ENCODE peak calls at places on chromosomes 16 and 17, in six cellular contexts. R, D, I, X, Y and H are unnamed samples.
A peak's percentile ranks its signal among the peaks of the same experiment; 100 is the strongest.

GRCh38 chr17:50175035-50175788 is 9.4 kb downstream of the SGCA start:
- DNase-seq in R (peak; percentile 40), D (no peak), I (no peak), X (no peak), Y (no peak), H (no peak)

GRCh38 chr17:20944014-20944905 is 98.6 kb downstream of the USP22 start:
- DNase-seq in R (no peak), D (peak; percentile 62), I (no peak), X (peak; percentile 58), Y (no peak), H (no peak)

GRCh38 chr17:61205931-61206330 is 193.7 kb upstream of the TBX2 start:
- DNase-seq in R (peak; percentile 70), D (no peak), I (no peak), X (no peak), Y (no peak), H (no peak)

GRCh38 chr16:57600048-57600835 is 28.2 kb upstream of the ADGRG1 start:
- DNase-seq in R (no peak), D (peak; percentile 74), I (peak; percentile 45), X (peak; percentile 62), Y (no peak), H (no peak)

GRCh38 chr16:27844826-27845225 is 218.7 kb downstream of the GSG1L start:
- DNase-seq in R (no peak), D (no peak), I (no peak), X (no peak), Y (no peak), H (no peak)

GRCh38 chr16:2910441-2910840 is 1.3 kb upstream of the FLYWCH1 start:
- DNase-seq in R (peak; percentile 6), D (no peak), I (no peak), X (no peak), Y (no peak), H (no peak)

GRCh38 chr17:66302761-66303626 is 581 bp downstream of the PRKCA start:
- DNase-seq in R (peak; percentile 63), D (peak; percentile 67), I (peak; percentile 67), X (peak; percentile 51), Y (no peak), H (no peak)

GRCh38 chr16:89442588-89442987 is 47.8 kb downstream of the ANKRD11 start:
- DNase-seq in R (no peak), D (no peak), I (no peak), X (no peak), Y (no peak), H (no peak)

GRCh38 chr17:65332375-65332774 is 195.2 kb downstream of the RGS9 start:
- DNase-seq in R (peak; percentile 85), D (no peak), I (no peak), X (no peak), Y (peak; percentile 2), H (peak; percentile 26)

GRCh38 chr16:77468831-77469230 is 34.0 kb upstream of the ADAMTS18 start:
- DNase-seq in R (no peak), D (no peak), I (peak; percentile 4), X (no peak), Y (no peak), H (no peak)

GRCh38 chr17:74042744-74043486 is 160.6 kb upstream of the RPL38 start:
- DNase-seq in R (peak; percentile 85), D (no peak), I (no peak), X (no peak), Y (no peak), H (peak; percentile 56)

GRCh38 chr16:87951550-87952538 is 610 bp downstream of the BANP start:
- DNase-seq in R (peak; percentile 9), D (peak; percentile 61), I (no peak), X (no peak), Y (no peak), H (no peak)

GRCh38 chr16:17313085-17313611 is 157.6 kb downstream of the XYLT1 start:
- DNase-seq in R (peak; percentile 64), D (no peak), I (peak; percentile 9), X (no peak), Y (no peak), H (peak; percentile 46)

GRCh38 chr16:3814755-3815154 is 65.8 kb downstream of the CREBBP start:
- DNase-seq in R (no peak), D (no peak), I (no peak), X (no peak), Y (no peak), H (no peak)

DNA sequence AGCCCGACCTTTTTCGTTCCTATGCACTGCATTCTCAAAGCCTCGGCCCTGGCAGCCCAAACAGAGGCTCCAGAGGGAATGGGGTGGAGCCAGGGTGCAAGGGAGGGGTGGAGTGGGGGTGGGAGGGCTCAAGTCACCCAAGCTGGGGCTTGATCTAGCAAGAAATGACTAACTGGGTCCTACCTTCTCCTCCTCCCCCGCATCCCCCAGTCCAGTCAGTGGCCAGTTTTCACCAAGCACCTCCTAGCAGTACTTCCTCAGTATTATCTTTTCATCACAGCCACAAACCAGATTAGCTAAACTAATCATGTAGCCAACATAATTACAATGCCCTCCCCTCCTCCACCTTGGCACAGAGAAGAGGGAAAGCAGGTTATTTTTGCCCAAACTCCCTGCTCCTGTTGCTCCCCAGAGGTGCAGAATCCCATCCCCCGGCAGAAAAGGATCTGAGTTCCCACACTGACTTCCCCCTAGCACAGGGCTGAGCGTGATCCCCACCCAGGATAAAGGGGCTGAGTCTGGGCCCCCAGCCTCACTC is 2.2 kb downstream of the JUP start:
- DNase-seq in R (peak; percentile 84), D (no peak), I (peak; percentile 66), X (peak; percentile 58), Y (no peak), H (no peak)
- H3K4me3 ChIP-seq in R (peak overlapping the region; percentile 67), D (peak overlapping the region; percentile 84), I (peak overlapping the region; percentile 91), X (no peak overlapping the region), Y (peak overlapping the region; percentile 78), H (no peak overlapping the region)

GRCh38 chr17:30995347-30995746 is 24.5 kb downstream of the RNF135 start:
- DNase-seq in R (no peak), D (no peak), I (no peak), X (no peak), Y (no peak), H (no peak)

GRCh38 chr17:30997270-30997669 is 26.4 kb downstream of the RNF135 start:
- DNase-seq in R (no peak), D (no peak), I (no peak), X (no peak), Y (no peak), H (no peak)

GRCh38 chr17:30996481-30996880 is 25.6 kb downstream of the RNF135 start:
- DNase-seq in R (no peak), D (no peak), I (no peak), X (no peak), Y (no peak), H (no peak)

GRCh38 chr17:30990458-30990857 is 19.6 kb downstream of the RNF135 start:
- DNase-seq in R (no peak), D (no peak), I (no peak), X (no peak), Y (no peak), H (no peak)

GRCh38 chr17:30992551-30992950 is 21.7 kb downstream of the RNF135 start:
- DNase-seq in R (no peak), D (no peak), I (no peak), X (no peak), Y (no peak), H (no peak)
- TF ChIP-seq CTCF in R (no peak), D (no peak), I (no peak), X (no peak), Y (no peak), H (no peak)

DNA sequence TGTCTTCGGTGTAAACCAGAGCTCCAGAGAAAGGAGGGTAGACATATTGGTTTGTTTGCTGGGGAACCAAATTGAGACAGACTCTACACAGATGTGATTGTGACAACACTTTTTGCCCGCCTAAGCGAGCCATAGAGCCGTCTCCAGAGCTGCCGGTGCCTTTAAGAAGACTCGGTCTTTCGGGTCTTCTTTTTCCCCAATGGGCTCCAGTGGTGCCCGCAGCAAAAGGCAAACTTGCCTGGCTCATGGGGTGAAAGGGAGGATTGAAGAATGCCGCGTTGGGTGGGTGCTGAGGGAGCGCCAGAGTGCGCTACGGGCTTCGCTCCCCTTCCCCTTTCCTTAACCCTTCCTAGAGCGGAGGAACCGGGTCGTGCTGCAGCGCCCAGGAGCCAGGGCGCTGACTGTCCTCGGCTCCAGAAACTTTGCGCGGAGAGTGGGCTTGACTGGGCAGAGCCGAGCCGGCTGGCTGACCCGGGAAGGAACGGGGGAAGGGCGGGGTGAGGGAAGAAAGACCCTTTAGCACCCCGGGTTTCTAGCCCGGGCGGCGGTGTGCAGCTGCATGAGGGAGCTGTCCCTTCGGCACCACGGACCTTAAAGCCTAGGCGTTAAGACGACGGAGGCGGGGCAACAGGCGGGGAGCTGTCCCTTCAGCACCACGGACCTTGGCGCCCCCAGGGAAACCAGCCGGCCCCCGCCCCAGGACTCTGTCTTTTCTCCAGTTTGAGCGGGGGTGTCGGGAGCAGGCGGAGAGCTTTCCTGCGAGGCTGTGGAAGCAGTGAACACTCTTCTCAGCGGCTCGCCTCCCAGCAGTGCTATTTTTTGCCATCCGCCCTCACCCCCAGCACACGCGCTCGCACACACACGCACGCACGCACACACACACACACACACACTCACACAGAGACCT is at the start of gene CACNG3:
- DNase-seq in R (peak; percentile 46), D (peak; percentile 60), I (peak; percentile 36), X (no peak), Y (no peak), H (no peak)
- H3K4me3 ChIP-seq in R (no peak within 1 kb of the TSS), D (no peak within 1 kb of the TSS), I (no peak within 1 kb of the TSS), X (no peak within 1 kb of the TSS), Y (no peak within 1 kb of the TSS), H (no peak within 1 kb of the TSS)

DNA sequence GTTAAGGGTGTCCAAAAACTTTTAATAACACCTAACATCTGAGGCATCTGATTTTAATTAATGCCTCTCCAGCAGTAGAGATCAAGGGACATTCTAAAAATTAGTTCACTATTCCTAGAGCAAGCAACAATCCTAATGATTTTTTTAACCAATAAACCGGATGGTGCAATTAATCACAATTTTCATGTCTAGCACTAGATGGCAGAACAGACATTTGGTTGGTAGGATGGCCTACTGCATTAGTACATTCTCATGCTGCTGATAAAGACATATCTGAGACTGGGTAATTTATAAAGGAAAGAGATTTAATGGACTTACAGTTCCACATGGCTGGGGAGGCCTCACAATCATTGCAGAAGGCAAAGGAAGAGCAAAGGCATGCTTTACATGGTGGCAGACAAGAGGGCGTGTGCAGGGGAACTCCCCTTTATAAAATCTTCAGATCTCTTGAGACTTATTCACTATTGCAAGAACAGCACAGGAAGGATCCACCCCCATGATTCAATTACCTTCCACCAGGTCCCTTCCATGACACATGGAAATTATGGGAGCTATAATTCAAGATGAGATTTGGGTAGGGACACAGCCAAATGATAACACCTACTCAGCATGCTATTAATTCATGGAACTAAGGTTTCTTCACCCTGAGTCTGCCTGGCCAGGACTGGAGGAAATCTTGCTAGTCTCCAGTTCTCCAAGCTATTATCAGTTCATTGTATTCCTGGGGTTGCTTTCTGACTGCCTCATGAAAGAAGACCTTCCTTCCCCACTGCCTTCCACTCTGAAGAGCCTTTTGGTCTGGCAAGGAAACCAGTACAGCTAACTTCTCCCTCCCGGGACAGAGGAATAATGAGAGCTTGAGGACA is 24.8 kb downstream of the HS3ST3A1 start:
- DNase-seq in R (no peak), D (no peak), I (no peak), X (no peak), Y (no peak), H (no peak)
- TF ChIP-seq CTCF in R (no peak), D (no peak), I (peak; percentile 12), X (no peak), Y (no peak), H (no peak)